ENCODE peak calls at places on chromosomes 5 and 9, in six cellular contexts. Q is posterior cingulate gyrus; Y is stimulated activated CD4-positive, alpha-beta T cell treated with anti-CD3 and anti-CD28 coated beads, Interleukin-12 subunit alpha, Interleukin-12 subunit beta, amount 100 ng/mL, for 4 hours; M is naive thymus-derived CD8-positive, alpha-beta T cell; A is pulmonary artery endothelial cell; G is stomach. D is an unnamed sample.

GRCh38 chr5:145407300-145408047 is 427.7 kb downstream of the PRELID2 start:
- DNase-seq in Q (no peak), A (no peak), M (no peak), G (no peak), Y (no peak), D (no peak)

GRCh38 chr5:74851684-74852353 is 14.4 kb downstream of the FAM169A start:
- DNase-seq in A (no peak), G (no peak), Q (no peak), Y (no peak), M (no peak), D (no peak)

GRCh38 chr5:13739462-13739861 is 205.0 kb downstream of the DNAH5 start:
- DNase-seq in M (no peak), G (no peak), Q (no peak), Y (no peak), A (no peak), D (no peak)

GRCh38 chr5:96614110-96614691 is 48.0 kb upstream of the CAST start:
- DNase-seq in G (peak), Y (peak), A (peak), M (no peak), Q (no peak), D (peak)

GRCh38 chr5:17411436-17411835 is 86.6 kb upstream of the TAF11L2 start:
- DNase-seq in A (no peak), M (no peak), G (no peak), Y (no peak), Q (no peak), D (no peak)

GRCh38 chr5:53249529-53249928 is 140.0 kb upstream of the MOCS2 start:
- DNase-seq in G (no peak), M (no peak), Q (no peak), Y (no peak), A (peak), D (no peak)

GRCh38 chr9:124884376-124884775 is 22.4 kb downstream of the ARPC5L start:
- DNase-seq in M (no peak), Q (no peak), G (no peak), Y (no peak), A (no peak), D (no peak)

GRCh38 chr5:92378961-92379611 is 996.0 kb upstream of the ARRDC3 start:
- DNase-seq in G (no peak), Q (no peak), A (no peak), M (no peak), Y (no peak), D (no peak)

GRCh38 chr5:176152191-176152932 is 85.9 kb upstream of the SIMC1 start:
- DNase-seq in A (no peak), Y (no peak), Q (no peak), G (no peak), M (no peak), D (no peak)

GRCh38 chr9:119790022-119790421 is 420.8 kb upstream of the BRINP1 start:
- DNase-seq in G (no peak), M (no peak), Y (no peak), A (no peak), Q (no peak), D (no peak)